ENCODE peak calls at places on chromosome 21, in five cellular contexts. Z is AG04450, R is cardiac muscle cell, X is adrenal gland, P is IMR-90. T is an unnamed sample.

GRCh38 chr21:40466893-40467483 is 380.0 kb downstream of the DSCAM start:
- DNase-seq in Z (no peak), R (no peak), X (no peak), P (no peak), T (peak)

GRCh38 chr21:15731243-15731613 is 1.4 kb downstream of the USP25 start:
- DNase-seq in Z (no peak), R (no peak), X (no peak), P (no peak), T (no peak)

GRCh38 chr21:46633561-46633960 is 1.9 kb upstream of the PRMT2 start:
- DNase-seq in Z (no peak), R (no peak), X (no peak), P (no peak), T (no peak)

GRCh38 chr21:15850645-15851044 is 120.9 kb downstream of the USP25 start:
- DNase-seq in Z (no peak), R (peak), X (no peak), P (peak), T (peak)

GRCh38 chr21:24375201-24375600 is 1232.1 kb downstream of the MRPL39 start:
- DNase-seq in Z (no peak), R (no peak), X (peak), P (no peak), T (no peak)

GRCh38 chr21:21213297-21213696 is 215.1 kb downstream of the NCAM2 start:
- DNase-seq in Z (no peak), R (peak), X (no peak), P (peak), T (peak)

GRCh38 chr21:17491716-17492414 is 21.0 kb upstream of the CXADR start:
- DNase-seq in Z (peak), R (peak), X (peak), P (peak), T (peak)

GRCh38 chr21:16095005-16095404 is 365.2 kb downstream of the USP25 start:
- DNase-seq in Z (no peak), R (no peak), X (no peak), P (no peak), T (no peak)

GRCh38 chr21:37917612-37918011 is 1.4 kb upstream of the KCNJ6 start:
- DNase-seq in Z (peak), R (peak), X (no peak), P (peak), T (peak)

GRCh38 chr21:46543306-46543705 is 61.6 kb downstream of the S100B start:
- DNase-seq in Z (no peak), R (no peak), X (no peak), P (no peak), T (no peak)

GRCh38 chr21:23951251-23951650 is 1656.0 kb downstream of the MRPL39 start:
- DNase-seq in Z (peak), R (no peak), X (no peak), P (peak), T (no peak)

GRCh38 chr21:32951041-32951440 is 74.7 kb upstream of the OLIG2 start:
- DNase-seq in Z (no peak), R (no peak), X (no peak), P (no peak), T (no peak)

GRCh38 chr21:33642896-33643657 is 776 bp downstream of the ITSN1 start:
- DNase-seq in Z (no peak), R (peak), X (peak), P (peak), T (peak)

GRCh38 chr21:16563795-16564194 is 834.0 kb downstream of the USP25 start:
- DNase-seq in Z (no peak), R (peak), X (no peak), P (no peak), T (peak)

GRCh38 chr21:8993943-8994639 is 1527.3 kb upstream of the TPTE start:
- DNase-seq in Z (no peak), R (no peak), X (no peak), P (no peak), T (no peak)

DNA sequence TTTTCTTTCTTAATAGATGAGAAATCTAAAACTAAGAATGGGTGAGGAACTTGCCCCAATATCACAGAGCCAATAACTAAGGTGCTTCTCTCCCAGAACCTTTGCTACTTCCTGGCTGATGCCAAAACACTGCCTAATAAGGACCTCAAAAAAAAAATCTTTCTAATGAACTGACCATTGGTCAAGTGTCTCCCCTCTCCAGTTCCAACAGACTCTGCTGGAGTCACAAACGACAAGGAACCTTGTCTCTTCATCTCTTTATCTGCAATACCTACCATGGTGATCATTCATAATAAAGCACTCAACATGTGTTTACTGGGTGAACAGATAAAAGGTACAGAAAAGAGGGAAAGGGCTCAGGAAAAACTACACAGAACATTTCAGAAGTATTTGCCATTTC is 197.4 kb downstream of the LTN1 start:
- DNase-seq in Z (no peak), R (no peak), X (no peak), P (no peak), T (no peak)
- H3K4me3 ChIP-seq in Z (no peak), R (no peak), X (no peak), P (no peak), T (no peak)

GRCh38 chr21:45300786-45301520 is 13.3 kb upstream of the POFUT2 start:
- DNase-seq in Z (no peak), R (no peak), X (peak), P (no peak), T (no peak)
- TF ChIP-seq CTCF in Z (no peak), R (no peak), X (no peak), P (no peak), T (no peak)

GRCh38 chr21:36693144-36694040 is 5.5 kb upstream of the SIM2 start:
- DNase-seq in Z (no peak), R (no peak), X (no peak), P (no peak), T (no peak)
- H3K4me3 ChIP-seq in Z (no peak), R (peak), X (no peak), P (no peak), T (no peak)

GRCh38 chr21:26815197-26815596 is 30.0 kb downstream of the ADAMTS1 start:
- DNase-seq in Z (no peak), R (no peak), X (no peak), P (no peak), T (no peak)
- TF ChIP-seq CTCF in Z (no peak), R (no peak), X (no peak), P (no peak), T (no peak)

GRCh38 chr21:42039911-42040351 is 29.8 kb upstream of the ZBTB21 start:
- DNase-seq in Z (peak), R (peak), X (peak), P (peak), T (peak)
- H3K4me3 ChIP-seq in Z (peak), R (no peak), X (no peak), P (no peak), T (no peak)

GRCh38 chr21:34986561-34987533 is 62.3 kb downstream of the RUNX1 start:
- DNase-seq in Z (no peak), R (peak), X (no peak), P (peak), T (peak)
- TF ChIP-seq CTCF in Z (peak), R (peak), X (no peak), P (peak), T (peak)

DNA sequence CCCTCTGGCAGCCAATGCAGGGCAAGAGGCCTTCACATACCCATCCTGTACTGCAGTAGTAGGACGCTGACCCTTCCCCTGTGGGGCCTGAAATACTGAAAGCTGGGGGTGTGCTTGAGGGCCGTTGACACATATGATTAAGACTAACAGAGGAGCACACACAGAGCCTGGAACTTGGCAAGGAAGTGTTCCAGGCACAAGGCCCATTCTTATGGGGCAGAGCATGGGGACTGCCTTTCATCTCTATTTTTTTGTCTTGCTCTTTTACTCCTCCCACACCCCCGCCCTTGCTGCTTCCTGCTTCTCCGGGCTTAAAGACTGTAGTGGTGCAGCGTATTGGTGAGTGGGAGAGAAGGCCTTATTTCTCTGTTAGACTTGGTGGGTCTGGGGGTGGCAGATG is 137.4 kb downstream of the BACH1 start:
- DNase-seq in Z (no peak), R (peak), X (peak), P (no peak), T (no peak)
- H3K4me3 ChIP-seq in Z (no peak), R (no peak), X (no peak), P (no peak), T (no peak)

DNA sequence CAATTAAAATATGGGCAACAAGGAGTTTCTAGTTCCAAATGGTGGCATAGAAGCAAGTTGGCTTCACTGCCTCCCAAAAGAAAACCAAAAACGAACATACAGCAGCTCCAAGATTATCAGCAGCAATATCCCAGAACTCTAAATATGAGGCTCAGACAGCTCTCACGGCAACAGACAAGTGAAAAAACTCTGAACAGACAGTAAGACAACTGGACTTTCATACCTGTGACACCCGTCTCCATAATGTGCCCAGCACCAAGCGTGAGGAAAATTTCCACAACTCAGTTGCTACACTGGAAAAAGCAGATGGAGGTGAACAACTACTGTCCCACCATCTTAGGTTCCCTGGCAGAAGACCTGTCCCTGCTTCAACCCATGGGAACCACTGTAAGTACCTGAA is 39.9 kb downstream of the HSF2BP start:
- DNase-seq in Z (no peak), R (no peak), X (no peak), P (no peak), T (no peak)
- TF ChIP-seq CTCF in Z (no peak), R (no peak), X (no peak), P (no peak), T (no peak)

GRCh38 chr21:31557421-31557955 is 102.0 kb upstream of the SOD1 start:
- DNase-seq in Z (no peak), R (no peak), X (no peak), P (no peak), T (no peak)
- H3K4me3 ChIP-seq in Z (no peak), R (peak), X (peak), P (no peak), T (peak)

GRCh38 chr21:44299085-44299457 is 782 bp upstream of the PFKL start:
- DNase-seq in Z (no peak), R (no peak), X (no peak), P (peak), T (peak)

GRCh38 chr21:44297525-44298290 is 2.1 kb upstream of the PFKL start:
- DNase-seq in Z (peak), R (peak), X (peak), P (peak), T (peak)

GRCh38 chr21:44299458-44300261 is at the start of gene PFKL:
- DNase-seq in Z (no peak), R (peak), X (peak), P (peak), T (peak)

GRCh38 chr21:44296916-44297315 is 2.9 kb upstream of the PFKL start:
- DNase-seq in Z (no peak), R (no peak), X (no peak), P (no peak), T (no peak)

DNA sequence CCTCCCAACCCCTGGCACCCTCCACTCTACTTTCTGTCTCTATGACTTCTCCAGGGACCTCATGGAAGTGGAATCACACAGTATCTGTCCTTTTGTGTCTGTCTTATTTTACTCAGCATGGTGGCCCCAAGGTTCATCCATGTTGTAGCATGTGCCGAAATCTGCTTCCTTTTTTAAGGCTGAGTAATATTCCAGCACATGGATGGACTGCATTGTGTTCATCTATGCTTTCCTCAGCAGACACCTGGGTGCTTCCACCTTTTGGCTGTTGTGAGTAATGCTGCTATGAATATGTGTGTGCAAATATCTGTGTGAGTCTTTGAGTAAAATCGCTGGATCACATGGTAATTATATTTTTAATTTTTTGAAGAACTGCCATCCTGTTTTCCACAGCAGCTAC is 1.6 kb upstream of the PFKL start:
- DNase-seq in Z (no peak), R (no peak), X (no peak), P (peak), T (peak)
- TF ChIP-seq CTCF in Z (peak), R (peak), X (no peak), P (peak), T (peak)